ENCODE peak calls at places on chromosomes 4 and X, in eight cellular contexts. G, S, Q, W, T, L, B and C are unnamed samples.

GRCh38 chrX:2371026-2371778 is 129.6 kb downstream of the DHRSX start:
- DNase-seq in L (no peak), S (no peak), G (no peak), B (no peak), Q (no peak), T (no peak), W (no peak), C (no peak)

GRCh38 chrX:148567779-148568178 is 67.4 kb downstream of the AFF2 start:
- DNase-seq in W (no peak), L (no peak), B (no peak), T (no peak), G (no peak), Q (no peak), S (no peak), C (no peak)

GRCh38 chrX:24696241-24696640 is 2.5 kb downstream of the POLA1 start:
- DNase-seq in L (no peak), W (no peak), S (no peak), T (no peak), Q (no peak), B (no peak), G (no peak), C (no peak)

GRCh38 chrX:149504226-149504914 is 736 bp downstream of the IDS start:
- DNase-seq in B (no peak), G (no peak), Q (peak; percentile 47), T (peak; percentile 78), S (peak; percentile 73), W (peak; percentile 27), L (no peak), C (no peak)

GRCh38 chr4:80990851-80991250 is 39.7 kb upstream of the BMP3 start:
- DNase-seq in G (no peak), T (no peak), S (no peak), B (no peak), L (no peak), Q (no peak), W (peak; percentile 42), C (no peak)

GRCh38 chr4:165877291-165877690 is 4.3 kb downstream of the TLL1 start:
- DNase-seq in L (no peak), S (no peak), B (no peak), T (no peak), G (no peak), Q (no peak), W (no peak), C (no peak)

GRCh38 chr4:107131295-107131694 is 95.2 kb upstream of the DKK2 start:
- DNase-seq in T (no peak), S (no peak), W (no peak), Q (no peak), B (no peak), G (no peak), L (no peak), C (no peak)

GRCh38 chrX:125090046-125090445 is 229.6 kb upstream of the TEX13C start:
- DNase-seq in G (no peak), Q (no peak), L (peak; percentile 5), B (no peak), T (peak; percentile 4), W (no peak), S (no peak), C (no peak)

GRCh38 chrX:151763711-151764110 is 29.2 kb downstream of the CNGA2 start:
- DNase-seq in T (no peak), W (no peak), S (no peak), G (peak; percentile 13), L (no peak), Q (no peak), B (no peak), C (no peak)

GRCh38 chrX:106902684-106903083 is 457 bp downstream of the RIPPLY1 start:
- DNase-seq in Q (no peak), S (no peak), L (no peak), W (no peak), T (no peak), G (no peak), B (no peak), C (no peak)

GRCh38 chr4:85416094-85416493 is 58.9 kb upstream of the ARHGAP24 start:
- DNase-seq in Q (no peak), S (no peak), T (no peak), B (no peak), G (no peak), L (no peak), W (no peak), C (no peak)

GRCh38 chr4:40547446-40548132 is 82.1 kb downstream of the RBM47 start:
- DNase-seq in Q (no peak), T (no peak), W (no peak), L (no peak), B (no peak), S (no peak), G (no peak), C (no peak)

GRCh38 chr4:3036131-3036952 is 38.0 kb downstream of the HTT-AS start:
- DNase-seq in L (no peak), Q (no peak), B (no peak), W (no peak), S (no peak), T (no peak), G (no peak), C (no peak)

GRCh38 chr4:181966084-181966483 is 277.1 kb upstream of the TENM3 start:
- DNase-seq in L (peak; percentile 78), S (no peak), G (no peak), Q (no peak), B (no peak), W (no peak), T (no peak), C (no peak)

GRCh38 chr4:71713611-71714203 is 70.2 kb downstream of the GC start:
- DNase-seq in S (no peak), T (peak; percentile 48), W (peak; percentile 23), B (peak; percentile 12), Q (no peak), L (peak; percentile 9), G (no peak), C (no peak)

GRCh38 chr4:185035284-185035683 is 17.0 kb downstream of the HELT start:
- DNase-seq in Q (no peak), W (no peak), L (no peak), T (no peak), S (no peak), G (no peak), B (no peak), C (no peak)

GRCh38 chr4:41331224-41331623 is 74.5 kb downstream of the UCHL1 start:
- DNase-seq in L (no peak), B (no peak), S (no peak), Q (no peak), G (no peak), T (peak; percentile 16), W (no peak), C (no peak)

GRCh38 chr4:176547005-176547404 is 227.2 kb downstream of the SPCS3 start:
- DNase-seq in L (no peak), G (no peak), S (no peak), B (no peak), Q (no peak), T (no peak), W (no peak), C (no peak)

GRCh38 chr4:176545886-176546285 is 226.1 kb downstream of the SPCS3 start:
- DNase-seq in T (no peak), G (no peak), S (no peak), Q (no peak), B (no peak), L (no peak), W (no peak), C (no peak)

GRCh38 chr4:176548571-176548970 is 228.8 kb downstream of the SPCS3 start:
- DNase-seq in Q (no peak), G (no peak), L (peak; percentile 34), B (no peak), W (no peak), T (peak; percentile 50), S (no peak), C (no peak)

DNA sequence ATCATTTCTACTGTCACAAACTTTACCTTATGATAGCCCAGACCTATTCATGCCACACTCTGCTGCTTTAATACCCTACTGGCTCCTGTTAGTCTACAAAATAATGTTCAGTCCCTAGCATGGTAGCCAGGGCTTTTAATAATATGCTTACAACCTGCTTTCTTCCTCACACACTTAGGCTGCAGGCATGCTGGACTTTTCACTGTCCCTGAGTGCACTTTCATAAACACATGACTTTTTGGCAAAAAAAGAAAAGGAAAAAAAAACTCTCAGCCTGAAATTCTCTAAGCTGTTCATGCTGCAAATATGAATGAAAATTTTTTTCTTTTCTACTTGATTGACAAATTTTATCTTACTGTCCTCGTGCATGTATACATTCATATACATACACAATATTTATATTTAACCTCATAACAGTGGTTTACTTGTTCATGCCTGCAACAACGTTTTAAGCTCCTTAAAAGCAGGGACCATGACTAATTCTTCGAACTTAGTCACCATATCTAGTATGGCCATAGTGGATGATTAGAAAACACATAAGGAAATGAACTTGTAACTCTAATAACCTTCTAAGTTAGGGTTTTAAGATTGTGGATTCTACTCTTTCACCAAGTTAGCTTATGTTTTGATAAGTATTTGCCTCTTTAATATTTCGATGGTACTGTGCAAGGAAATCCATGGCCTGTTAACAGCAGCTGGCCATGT is 229.5 kb downstream of the SPCS3 start:
- DNase-seq in L (peak; percentile 53), T (no peak), Q (no peak), W (no peak), G (no peak), S (no peak), B (no peak), C (peak; percentile 48)
- H3K27ac ChIP-seq in L (no peak overlapping the region), T (peak overlapping the region; percentile 48), Q (no peak overlapping the region), W (no peak overlapping the region), G (no peak overlapping the region), S (no peak overlapping the region), B (no peak overlapping the region), C (peak overlapping the region; percentile 53)

GRCh38 chr4:138243369-138243768 is 1.2 kb upstream of the SLC7A11 start:
- DNase-seq in B (no peak), W (no peak), L (peak; percentile 34), Q (no peak), G (no peak), T (no peak), S (no peak), C (no peak)
- H3K27ac ChIP-seq in B (no peak overlapping the region), W (no peak overlapping the region), L (peak overlapping the region; percentile 100), Q (no peak overlapping the region), G (no peak overlapping the region), T (peak overlapping the region; percentile 97), S (no peak overlapping the region), C (peak overlapping the region; percentile 97)

DNA sequence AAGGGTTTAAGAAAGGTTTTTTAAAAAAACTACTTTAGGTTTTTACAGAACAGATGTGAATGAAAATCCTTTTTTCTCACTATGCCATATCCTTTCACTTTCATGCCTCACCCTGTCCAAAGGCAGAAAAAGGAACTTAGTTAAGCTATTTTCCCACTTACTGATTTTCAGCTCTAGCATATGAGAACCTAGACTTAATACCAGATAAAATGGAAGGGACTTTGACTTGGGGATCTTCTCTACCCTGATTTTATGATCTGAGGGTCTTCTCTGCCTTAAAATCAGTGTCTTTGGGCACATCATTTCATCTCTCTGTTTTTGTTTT is 42.4 kb downstream of the FNIP2 start:
- DNase-seq in T (no peak), B (no peak), S (no peak), L (no peak), W (no peak), Q (no peak), G (no peak), C (no peak)
- H3K27ac ChIP-seq in T (no peak overlapping the region), B (peak overlapping the region; percentile 62), S (no peak overlapping the region), L (peak overlapping the region; percentile 20), W (no peak overlapping the region), Q (no peak overlapping the region), G (peak overlapping the region; percentile 82), C (peak overlapping the region; percentile 88)

DNA sequence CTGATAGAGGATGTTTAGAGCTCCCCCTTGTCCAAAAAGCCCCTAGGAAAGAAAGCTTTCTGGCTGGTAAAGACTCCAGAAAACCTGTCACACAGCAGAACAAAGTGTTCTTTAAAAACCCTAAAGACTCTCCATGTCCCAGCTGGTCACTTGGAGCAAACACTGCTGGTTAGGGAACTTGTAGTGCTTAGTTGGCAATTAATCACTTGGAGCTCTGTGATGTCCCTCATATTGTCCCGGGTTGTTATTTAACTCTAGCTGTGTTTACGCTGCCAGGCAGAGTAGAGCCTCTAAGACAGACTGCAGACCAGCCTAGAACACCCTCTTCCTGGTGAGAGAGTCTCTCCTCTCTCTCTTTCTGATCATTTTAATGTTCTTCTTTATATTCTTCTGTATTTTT is 267.3 kb downstream of the BCOR start:
- DNase-seq in L (no peak), Q (no peak), W (no peak), B (peak; percentile 13), T (no peak), G (no peak), S (no peak), C (no peak)
- H3K27ac ChIP-seq in L (no peak overlapping the region), Q (no peak overlapping the region), W (no peak overlapping the region), B (peak overlapping the region; percentile 51), T (no peak overlapping the region), G (no peak overlapping the region), S (no peak overlapping the region), C (no peak overlapping the region)